ENCODE peak calls at places on chromosomes 6 and 20, in four cellular contexts. J is activated CD4-positive, alpha-beta T cell treated with anti-CD3 and anti-CD28 coated beads, Interleukin-2, amount 10 ng/mL, durations not matched to agents 7 days and 5 days; N is neuronal stem cell; F is KBM-7. B is an unnamed sample.

GRCh38 chr6:13559251-13559650 is 15.2 kb upstream of the SIRT5 start:
- DNase-seq in N (no peak), J (no peak), F (no peak), B (no peak)

GRCh38 chr6:156897907-156898531 is 120.8 kb downstream of the ARID1B start:
- DNase-seq in N (no peak), J (no peak), F (no peak), B (no peak)

GRCh38 chr20:33488201-33488600 is 1.7 kb upstream of the CBFA2T2 start:
- DNase-seq in N (no peak), J (no peak), F (no peak), B (no peak)

GRCh38 chr6:113301651-113302050 is 555.5 kb upstream of the MARCKS start:
- DNase-seq in N (no peak), J (no peak), F (no peak), B (no peak)

GRCh38 chr20:56690531-56691175 is 61.5 kb downstream of the TFAP2C start:
- DNase-seq in N (no peak), J (no peak), F (no peak), B (no peak)

GRCh38 chr6:52994789-52995078 is 350 bp downstream of the GSTA4 start:
- DNase-seq in J (peak; percentile 28), N (no peak), F (no peak), B (no peak)

GRCh38 chr6:141265748-141266647 is 866.7 kb upstream of the GJE1 start:
- DNase-seq in F (no peak), J (no peak), N (no peak), B (no peak)

GRCh38 chr6:120945905-120946594 is 388.2 kb downstream of the TBC1D32 start:
- DNase-seq in N (no peak), F (no peak), J (no peak), B (no peak)

GRCh38 chr20:7841291-7841966 is 98.8 kb downstream of the HAO1 start:
- DNase-seq in N (no peak), J (no peak), F (no peak), B (no peak)

GRCh38 chr6:101011165-101011564 is 130.0 kb upstream of the ASCC3 start:
- DNase-seq in F (no peak), J (peak; percentile 12), N (no peak), B (no peak)

GRCh38 chr6:11083491-11083890 is 10.1 kb upstream of the SMIM13 start:
- DNase-seq in F (no peak), J (no peak), N (no peak), B (no peak)

GRCh38 chr6:111950661-111951426 is 77.6 kb upstream of the FYN start:
- DNase-seq in J (no peak), F (no peak), N (no peak), B (no peak)

GRCh38 chr6:72855471-72855870 is 233.6 kb downstream of the KCNQ5 start:
- DNase-seq in J (no peak), F (no peak), N (no peak), B (no peak)

GRCh38 chr6:106792536-106793236 is 163.3 kb downstream of the QRSL1 start:
- DNase-seq in F (no peak), J (no peak), N (no peak), B (no peak)

GRCh38 chr6:897561-898207 is 204.7 kb upstream of the EXOC2 start:
- DNase-seq in F (no peak), N (no peak), J (no peak), B (no peak)

GRCh38 chr20:33154252-33154651 is 13.7 kb upstream of the BPIFA2 start:
- DNase-seq in J (no peak), F (no peak), N (no peak), B (no peak)

GRCh38 chr6:166006593-166007301 is 160.9 kb downstream of the TBXT start:
- DNase-seq in F (no peak), N (no peak), J (no peak), B (no peak)

B was measured in lower leg skin.